ENCODE peak calls at places on chromosome 1, in nine cellular contexts. C is kidney glomerular epithelial cell; A is activated CD4-positive, alpha-beta T cell treated with anti-CD3 and anti-CD28 coated beads, Interleukin-2, amount 50 U/mL, for 48 hours; P is GM12892; L is heart left ventricle; R is COLO829; N is GM06990; X is adipocyte; K is occipital lobe. W is an unnamed sample.

GRCh38 chr1:37475380-37476086 is 1.2 kb downstream of the ZC3H12A start:
- DNase-seq in C (no peak), A (peak), P (no peak), L (no peak), R (no peak), N (no peak), X (no peak), K (no peak), W (peak)

GRCh38 chr1:59667020-59667419 is 147.7 kb upstream of the HOOK1 start:
- DNase-seq in C (no peak), A (no peak), P (no peak), L (no peak), R (no peak), N (no peak), X (no peak), K (no peak), W (no peak)

GRCh38 chr1:170285027-170285426 is 139.3 kb downstream of the NTMT2 start:
- DNase-seq in C (peak), A (no peak), P (no peak), L (no peak), R (no peak), N (no peak), X (no peak), K (no peak), W (no peak)

GRCh38 chr1:171484760-171485374 is 463 bp upstream of the PRRC2C start:
- DNase-seq in C (no peak), A (no peak), P (no peak), L (no peak), R (no peak), N (no peak), X (no peak), K (no peak), W (no peak)

GRCh38 chr1:51329443-51330325 is 678 bp downstream of the TTC39A start:
- DNase-seq in C (no peak), A (no peak), P (no peak), L (peak), R (no peak), N (no peak), X (no peak), K (no peak), W (no peak)

GRCh38 chr1:234214129-234214910 is 158.9 kb upstream of the COA6 start:
- DNase-seq in C (peak), A (peak), P (no peak), L (peak), R (no peak), N (peak), X (peak), K (peak), W (no peak)

GRCh38 chr1:7235871-7236472 is 450.7 kb downstream of the CAMTA1 start:
- DNase-seq in C (no peak), A (no peak), P (no peak), L (no peak), R (no peak), N (no peak), X (no peak), K (no peak), W (no peak)

GRCh38 chr1:33468972-33469371 is 3.5 kb upstream of the ZSCAN20 start:
- DNase-seq in C (no peak), A (no peak), P (no peak), L (no peak), R (no peak), N (no peak), X (no peak), K (no peak), W (no peak)

GRCh38 chr1:67983867-67984266 is 66.6 kb downstream of the DIRAS3 start:
- DNase-seq in C (no peak), A (no peak), P (no peak), L (peak), R (no peak), N (no peak), X (no peak), K (no peak), W (no peak)

GRCh38 chr1:243706563-243706962 is 143.5 kb downstream of the AKT3 start:
- DNase-seq in C (no peak), A (no peak), P (no peak), L (no peak), R (no peak), N (no peak), X (no peak), K (no peak), W (no peak)

W was measured in RKO.